ENCODE peak calls at places on chromosomes 6 and 20, in four cellular contexts. I is SK-N-SH, T is H1, L is K562. B is an unnamed sample.
A peak's percentile ranks its signal among the peaks of the same experiment; 100 is the strongest.

GRCh38 chr20:20549267-20549612 is 163.2 kb downstream of the RALGAPA2 start:
- DNase-seq in I (no peak), T (no peak), L (no peak), B (no peak)

GRCh38 chr20:56826971-56827645 is 198.0 kb downstream of the TFAP2C start:
- DNase-seq in I (no peak), T (no peak), L (no peak), B (no peak)

GRCh38 chr6:94130458-94130857 is 711.1 kb upstream of the EPHA7 start:
- DNase-seq in I (no peak), T (no peak), L (no peak), B (no peak)

GRCh38 chr6:131182991-131183425 is 47.7 kb downstream of the AKAP7 start:
- DNase-seq in I (no peak), T (peak; percentile 65), L (peak; percentile 25), B (no peak)

GRCh38 chr6:100347901-100348550 is 116.7 kb downstream of the SIM1 start:
- DNase-seq in I (no peak), T (no peak), L (no peak), B (no peak)

GRCh38 chr6:137487947-137488735 is 6.1 kb downstream of the OLIG3 start:
- DNase-seq in I (peak; percentile 27), T (peak; percentile 73), L (no peak), B (peak; percentile 35)

GRCh38 chr6:113697642-113698410 is 159.3 kb upstream of the MARCKS start:
- DNase-seq in I (no peak), T (no peak), L (no peak), B (no peak)

GRCh38 chr20:59735917-59736316 is 131.6 kb downstream of the PHACTR3 start:
- DNase-seq in I (no peak), T (no peak), L (no peak), B (no peak)

GRCh38 chr20:44743080-44743701 is 2.5 kb upstream of the KCNK15 start:
- DNase-seq in I (no peak), T (no peak), L (peak; percentile 9), B (no peak)

GRCh38 chr6:132354517-132355167 is 46.6 kb downstream of the MOXD1 start:
- DNase-seq in I (no peak), T (no peak), L (peak; percentile 13), B (peak; percentile 11)

GRCh38 chr20:24337074-24337473 is 132.4 kb upstream of the SYNDIG1 start:
- DNase-seq in I (no peak), T (no peak), L (no peak), B (no peak)

GRCh38 chr6:117440558-117441525 is 15.1 kb upstream of the ROS1 start:
- DNase-seq in I (no peak), T (no peak), L (no peak), B (no peak)

GRCh38 chr6:117441824-117442264 is 16.1 kb upstream of the ROS1 start:
- DNase-seq in I (no peak), T (no peak), L (no peak), B (no peak)

GRCh38 chr6:117446851-117447250 is 21.1 kb upstream of the ROS1 start:
- DNase-seq in I (no peak), T (no peak), L (no peak), B (no peak)

GRCh38 chr6:117448011-117448410 is 22.3 kb upstream of the ROS1 start:
- DNase-seq in I (no peak), T (no peak), L (no peak), B (no peak)

DNA sequence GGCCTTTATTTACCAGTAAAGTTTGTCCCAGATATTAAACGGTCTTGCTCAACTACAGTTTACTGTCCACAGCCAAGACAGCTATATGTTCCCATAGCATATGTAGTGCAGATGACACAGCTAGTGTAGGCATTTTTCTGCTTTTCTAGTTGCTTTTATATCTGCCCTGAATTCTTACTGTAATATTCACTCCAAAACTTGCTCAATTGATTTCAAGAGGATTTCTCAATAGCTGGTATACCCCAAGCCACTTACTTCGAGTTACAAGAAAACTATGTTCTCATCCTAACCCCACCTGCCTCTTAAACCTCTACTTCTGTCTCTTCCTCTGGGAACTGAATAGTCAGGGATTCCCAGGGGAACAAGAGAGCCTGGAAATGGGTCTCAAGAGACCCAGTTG is 18.9 kb upstream of the ROS1 start:
- DNase-seq in I (no peak), T (no peak), L (no peak), B (no peak)
- TF ChIP-seq TEAD4 in I (no peak), T (no peak), L (no peak), B (no peak)

DNA sequence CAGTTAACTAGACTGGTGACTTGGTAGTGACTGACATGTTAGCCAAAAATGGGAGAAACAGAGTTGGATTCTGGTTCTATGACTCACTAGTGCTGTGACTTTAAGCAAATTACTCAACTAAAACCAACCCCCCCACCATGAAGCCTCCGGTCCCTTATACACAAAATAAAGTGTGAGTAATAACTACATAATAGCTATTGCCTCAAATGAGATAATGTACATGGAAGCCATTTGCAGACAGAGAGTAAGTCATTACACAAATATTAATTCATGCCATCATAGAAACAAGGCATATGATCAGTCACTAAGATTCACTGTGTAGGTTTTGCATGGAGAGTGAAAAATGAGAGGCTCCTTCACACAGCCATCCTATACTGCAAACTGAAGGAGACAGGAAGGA is 111.9 kb downstream of the HIVEP2 start:
- DNase-seq in I (no peak), T (no peak), L (no peak), B (no peak)
- TF ChIP-seq TEAD4 in I (peak; percentile 9), T (no peak), L (no peak), B (no peak)

GRCh38 chr6:21536280-21536766 is 57.2 kb upstream of the SOX4 start:
- DNase-seq in I (no peak), T (no peak), L (no peak), B (no peak)

GRCh38 chr6:21537660-21538059 is 55.9 kb upstream of the SOX4 start:
- DNase-seq in I (no peak), T (no peak), L (no peak), B (no peak)

GRCh38 chr6:21529431-21529830 is 64.1 kb upstream of the SOX4 start:
- DNase-seq in I (no peak), T (no peak), L (no peak), B (no peak)

GRCh38 chr6:21531393-21531792 is 62.2 kb upstream of the SOX4 start:
- DNase-seq in I (no peak), T (no peak), L (no peak), B (no peak)

DNA sequence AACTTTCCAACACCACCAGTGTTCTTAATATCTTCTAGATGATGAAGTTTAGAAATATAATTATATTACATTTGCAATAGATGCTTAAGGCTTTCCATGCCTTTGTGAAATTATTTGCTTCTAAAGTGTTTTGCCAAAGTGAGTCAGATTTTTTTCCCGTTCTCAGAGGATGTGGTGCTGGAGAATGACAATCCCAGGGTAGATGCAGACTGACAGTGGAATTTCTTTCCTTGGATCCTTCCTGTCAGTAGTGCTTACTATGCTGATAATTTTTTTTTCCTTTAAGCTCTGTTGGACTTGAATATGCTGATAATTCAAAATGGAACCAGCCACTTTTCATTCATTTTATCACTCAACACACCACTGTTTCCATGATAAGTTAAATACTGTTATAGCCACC is 59.9 kb upstream of the SOX4 start:
- DNase-seq in I (no peak), T (no peak), L (no peak), B (no peak)
- TF ChIP-seq TEAD4 in I (no peak), T (no peak), L (no peak), B (no peak)

DNA sequence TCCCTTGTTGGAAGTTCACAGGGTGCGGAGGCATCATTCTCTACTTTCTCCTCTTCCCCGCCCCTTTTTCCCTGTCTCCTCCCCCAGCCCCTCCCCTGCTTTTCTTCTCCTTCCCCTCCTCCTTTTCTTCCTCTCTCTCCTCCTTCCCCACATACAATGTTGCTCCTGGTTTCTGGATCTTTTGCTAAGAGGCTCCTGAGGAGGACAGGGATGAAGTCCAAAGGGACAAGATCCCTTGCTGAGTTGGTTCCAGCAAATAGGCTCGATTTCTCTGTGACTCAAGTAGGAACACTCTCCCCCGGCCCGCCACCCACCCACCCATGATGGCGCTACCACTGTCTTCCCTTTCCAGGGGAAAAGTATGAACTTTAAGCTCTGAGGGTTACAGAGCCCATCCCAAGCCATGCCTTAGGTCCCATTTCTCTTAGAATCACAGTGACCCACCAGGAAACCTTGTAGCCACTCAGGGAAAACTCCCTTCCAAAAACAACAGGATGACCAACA is 851 bp upstream of the TFEB start:
- DNase-seq in I (no peak), T (no peak), L (peak; percentile 46), B (no peak)
- TF ChIP-seq TEAD4 in I (no peak), T (no peak), L (no peak), B (no peak)

GRCh38 chr6:154070657-154071056 is 31.6 kb downstream of the OPRM1 start:
- DNase-seq in I (no peak), T (no peak), L (no peak), B (no peak)

GRCh38 chr6:154070041-154070440 is 31.0 kb downstream of the OPRM1 start:
- DNase-seq in I (no peak), T (no peak), L (no peak), B (no peak)

GRCh38 chr6:154071711-154072110 is 32.7 kb downstream of the OPRM1 start:
- DNase-seq in I (no peak), T (no peak), L (no peak), B (no peak)

DNA sequence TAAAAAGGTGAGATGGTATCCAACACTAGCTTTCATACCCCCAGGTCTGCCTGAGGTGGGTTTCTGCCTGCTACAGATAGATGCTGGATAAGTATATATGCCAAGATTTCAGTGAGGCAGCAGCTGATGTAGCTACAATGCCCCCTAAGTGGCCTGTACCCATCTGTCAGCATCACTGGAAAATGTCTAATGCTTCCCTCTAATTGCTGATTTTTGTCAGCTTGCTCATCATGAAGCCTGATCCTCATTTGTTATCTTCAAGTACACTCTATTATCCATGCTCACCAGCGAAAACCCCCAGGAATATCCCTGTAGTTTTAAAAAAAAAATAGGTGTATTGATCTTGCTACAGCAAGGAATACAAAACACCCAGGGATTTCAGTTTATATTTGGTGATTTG is 32.2 kb downstream of the OPRM1 start:
- DNase-seq in I (peak; percentile 21), T (no peak), L (no peak), B (no peak)
- TF ChIP-seq TEAD4 in I (no peak), T (no peak), L (no peak), B (no peak)

GRCh38 chr6:3789896-3790558 is 38.5 kb upstream of the PXDC1 start:
- DNase-seq in I (no peak), T (no peak), L (no peak), B (no peak)

GRCh38 chr6:3788408-3789017 is 37.0 kb upstream of the PXDC1 start:
- DNase-seq in I (no peak), T (no peak), L (no peak), B (no peak)

GRCh38 chr6:3786131-3786530 is 34.6 kb upstream of the PXDC1 start:
- DNase-seq in I (no peak), T (no peak), L (no peak), B (no peak)

GRCh38 chr6:3791526-3792212 is 40.2 kb upstream of the PXDC1 start:
- DNase-seq in I (no peak), T (no peak), L (no peak), B (no peak)

GRCh38 chr6:3789018-3789895 is 37.7 kb upstream of the PXDC1 start:
- DNase-seq in I (no peak), T (no peak), L (no peak), B (no peak)
- TF ChIP-seq TEAD4 in I (no peak), T (no peak), L (no peak), B (no peak)

GRCh38 chr6:37699138-37699766 is 1.6 kb upstream of the MDGA1 start:
- DNase-seq in I (no peak), T (no peak), L (peak; percentile 62), B (no peak)
- TF ChIP-seq TEAD4 in I (no peak), T (no peak), L (peak; percentile 12), B (no peak)

B was measured in WTC11.